ENCODE peak calls at places on chromosomes 4 and X, in six cellular contexts. P is progenitor cell of endocrine pancreas, D is tibial artery, V is astrocyte of the spinal cord, H is right lobe of liver, K is tibial nerve. C is an unnamed sample.

GRCh38 chr4:103443324-103443723 is 245.2 kb upstream of the CENPE start:
- DNase-seq in K (no peak), V (no peak), H (no peak), D (no peak), P (no peak), C (no peak)

GRCh38 chr4:7058792-7059191 is 9.1 kb downstream of the GRPEL1 start:
- DNase-seq in D (no peak), P (no peak), H (no peak), V (no peak), K (no peak), C (no peak)

GRCh38 chrX:134566506-134566905 is 91.8 kb downstream of the PLAC1 start:
- DNase-seq in D (no peak), V (no peak), P (no peak), H (no peak), K (no peak), C (no peak)

GRCh38 chr4:2857349-2857927 is 13.8 kb downstream of the ADD1 start:
- DNase-seq in P (no peak), D (no peak), K (no peak), V (no peak), H (no peak), C (no peak)

GRCh38 chrX:47577424-47577823 is 4.8 kb upstream of the TIMP1 start:
- DNase-seq in H (no peak), K (no peak), P (no peak), V (no peak), D (no peak), C (no peak)

GRCh38 chrX:130091976-130092522 is 18.2 kb downstream of the ELF4 start:
- DNase-seq in V (no peak), P (no peak), H (peak; percentile 54), D (peak; percentile 30), K (no peak), C (no peak)

GRCh38 chr4:154312246-154312645 is 179.4 kb downstream of the DCHS2 start:
- DNase-seq in D (no peak), K (no peak), P (no peak), H (no peak), V (no peak), C (no peak)

GRCh38 chrX:3226087-3226486 is 120.4 kb downstream of the MXRA5 start:
- DNase-seq in H (no peak), D (no peak), K (no peak), P (no peak), V (no peak), C (no peak)

GRCh38 chr4:177283167-177283566 is 26.5 kb upstream of the NEIL3 start:
- DNase-seq in K (no peak), H (no peak), P (no peak), D (no peak), V (peak; percentile 61), C (no peak)

GRCh38 chr4:149050840-149051239 is 608.6 kb upstream of the NR3C2 start:
- DNase-seq in H (no peak), V (no peak), D (no peak), K (no peak), P (no peak), C (no peak)

GRCh38 chrX:63275127-63275526 is 76.0 kb downstream of the SPIN4 start:
- DNase-seq in D (no peak), K (no peak), H (peak; percentile 43), V (no peak), P (no peak), C (no peak)
- TF ChIP-seq CTCF in D (peak; percentile 35), K (peak; percentile 47), H (peak; percentile 70), V (peak; percentile 26), P (peak; percentile 50), C (peak; percentile 63)

GRCh38 chr4:1596393-1596792 is 87.7 kb downstream of the FAM53A start:
- DNase-seq in D (no peak), H (no peak), V (no peak), P (no peak), K (no peak), C (no peak)
- TF ChIP-seq CTCF in D (no peak), H (no peak), V (no peak), P (no peak), K (no peak), C (no peak)

GRCh38 chrX:122703762-122704161 is 480.3 kb upstream of the GRIA3 start:
- DNase-seq in H (no peak), D (no peak), P (no peak), K (no peak), V (peak; percentile 0), C (no peak)
- TF ChIP-seq CTCF in H (no peak), D (no peak), P (no peak), K (no peak), V (no peak), C (no peak)

DNA sequence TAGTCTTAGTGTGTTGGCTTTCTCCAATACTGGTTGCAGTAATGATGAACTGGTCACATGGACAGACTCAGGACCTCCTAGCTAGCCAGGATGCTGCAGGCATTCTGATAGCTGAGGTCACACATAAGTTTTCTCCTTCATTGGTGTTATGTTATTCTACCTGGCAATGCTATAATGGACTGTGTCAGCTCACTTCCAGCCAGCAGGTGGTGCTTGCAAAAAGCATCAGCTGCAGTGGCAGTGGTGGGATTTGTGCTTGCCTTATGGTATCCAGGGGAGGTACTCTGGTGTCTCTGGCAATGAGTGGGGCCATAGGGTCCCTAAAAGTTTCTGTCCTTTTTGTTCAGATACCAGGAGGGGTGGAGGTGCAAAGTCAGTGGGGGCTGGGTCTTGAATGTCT is 33.6 kb downstream of the ZNF330 start:
- DNase-seq in V (no peak), D (no peak), H (no peak), K (no peak), P (no peak), C (no peak)
- TF ChIP-seq CTCF in V (no peak), D (no peak), H (no peak), K (no peak), P (peak; percentile 22), C (no peak)

C was measured in dorsolateral prefrontal cortex.